ENCODE peak calls at places on chromosomes 4 and X, in seven cellular contexts. One of them, this sample, is unnamed.

GRCh38 chr4:48906283-48907173 is at the start of gene OCIAD2:
- DNase-seq in DMS153: peak
- DNase-seq in renal cortical epithelial cell: peak
- DNase-seq in hippocampal formation: peak
- DNase-seq in HFFc6: no peak
- DNase-seq in iris pigment epithelial cell: peak
- DNase-seq in PC-3: peak
- DNase-seq in this sample: peak

GRCh38 chrX:39674771-39675553 is 422.8 kb downstream of the BCOR start:
- DNase-seq in DMS153: no peak
- DNase-seq in renal cortical epithelial cell: no peak
- DNase-seq in hippocampal formation: no peak
- DNase-seq in HFFc6: no peak
- DNase-seq in iris pigment epithelial cell: no peak
- DNase-seq in PC-3: no peak
- DNase-seq in this sample: no peak

GRCh38 chr4:38855466-38855865 is 1.2 kb downstream of the TLR6 start:
- DNase-seq in DMS153: no peak
- DNase-seq in renal cortical epithelial cell: no peak
- DNase-seq in hippocampal formation: no peak
- DNase-seq in HFFc6: no peak
- DNase-seq in iris pigment epithelial cell: no peak
- DNase-seq in PC-3: no peak
- DNase-seq in this sample: no peak

GRCh38 chrX:82816572-82816971 is 691.5 kb upstream of the POU3F4 start:
- DNase-seq in DMS153: no peak
- DNase-seq in renal cortical epithelial cell: peak
- DNase-seq in hippocampal formation: no peak
- DNase-seq in HFFc6: no peak
- DNase-seq in iris pigment epithelial cell: peak
- DNase-seq in PC-3: peak
- DNase-seq in this sample: no peak

GRCh38 chr4:174120446-174121142 is 162.9 kb downstream of the FBXO8 start:
- DNase-seq in DMS153: peak
- DNase-seq in renal cortical epithelial cell: peak
- DNase-seq in hippocampal formation: peak
- DNase-seq in HFFc6: peak
- DNase-seq in iris pigment epithelial cell: peak
- DNase-seq in PC-3: peak
- DNase-seq in this sample: peak

GRCh38 chr4:45662996-45663395 is 460.9 kb downstream of the GABRG1 start:
- DNase-seq in DMS153: no peak
- DNase-seq in renal cortical epithelial cell: peak
- DNase-seq in hippocampal formation: peak
- DNase-seq in HFFc6: peak
- DNase-seq in iris pigment epithelial cell: peak
- DNase-seq in PC-3: peak
- DNase-seq in this sample: peak

GRCh38 chr4:84238247-84239090 is 260.6 kb downstream of the NKX6-1 start:
- DNase-seq in DMS153: no peak
- DNase-seq in renal cortical epithelial cell: no peak
- DNase-seq in hippocampal formation: no peak
- DNase-seq in HFFc6: no peak
- DNase-seq in iris pigment epithelial cell: peak
- DNase-seq in PC-3: peak
- DNase-seq in this sample: no peak

GRCh38 chr4:54091637-54092404 is 8.1 kb upstream of the GSX2 start:
- DNase-seq in DMS153: peak
- DNase-seq in renal cortical epithelial cell: no peak
- DNase-seq in hippocampal formation: peak
- DNase-seq in HFFc6: peak
- DNase-seq in iris pigment epithelial cell: peak
- DNase-seq in PC-3: peak
- DNase-seq in this sample: peak

GRCh38 chr4:76374744-76375143 is 46.2 kb downstream of the CCDC158 start:
- DNase-seq in DMS153: no peak
- DNase-seq in renal cortical epithelial cell: no peak
- DNase-seq in hippocampal formation: no peak
- DNase-seq in HFFc6: no peak
- DNase-seq in iris pigment epithelial cell: peak
- DNase-seq in PC-3: peak
- DNase-seq in this sample: no peak

GRCh38 chr4:67052981-67053380 is 492.3 kb downstream of the CENPC start:
- DNase-seq in DMS153: peak
- DNase-seq in renal cortical epithelial cell: no peak
- DNase-seq in hippocampal formation: no peak
- DNase-seq in HFFc6: no peak
- DNase-seq in iris pigment epithelial cell: no peak
- DNase-seq in PC-3: no peak
- DNase-seq in this sample: no peak

GRCh38 chr4:5970381-5971076 is 47.7 kb downstream of the C4orf50 start:
- DNase-seq in DMS153: no peak
- DNase-seq in renal cortical epithelial cell: no peak
- DNase-seq in hippocampal formation: no peak
- DNase-seq in HFFc6: no peak
- DNase-seq in iris pigment epithelial cell: no peak
- DNase-seq in PC-3: no peak
- DNase-seq in this sample: no peak

GRCh38 chr4:10697071-10697470 is 12.5 kb upstream of the CLNK start:
- DNase-seq in DMS153: peak
- DNase-seq in renal cortical epithelial cell: peak
- DNase-seq in hippocampal formation: no peak
- DNase-seq in HFFc6: no peak
- DNase-seq in iris pigment epithelial cell: no peak
- DNase-seq in PC-3: no peak
- DNase-seq in this sample: no peak

GRCh38 chrX:47574609-47575325 is 7.5 kb upstream of the TIMP1 start:
- DNase-seq in DMS153: no peak
- DNase-seq in renal cortical epithelial cell: no peak
- DNase-seq in hippocampal formation: no peak
- DNase-seq in HFFc6: no peak
- DNase-seq in iris pigment epithelial cell: peak
- DNase-seq in PC-3: no peak
- DNase-seq in this sample: no peak

GRCh38 chr4:97978791-97979488 is 164.3 kb downstream of the STPG2 start:
- DNase-seq in DMS153: no peak
- DNase-seq in renal cortical epithelial cell: peak
- DNase-seq in hippocampal formation: no peak
- DNase-seq in HFFc6: no peak
- DNase-seq in iris pigment epithelial cell: no peak
- DNase-seq in PC-3: peak
- DNase-seq in this sample: no peak

GRCh38 chrX:123859409-123859827 is 435 bp upstream of the XIAP start:
- DNase-seq in DMS153: peak
- DNase-seq in renal cortical epithelial cell: peak
- DNase-seq in hippocampal formation: peak
- DNase-seq in HFFc6: no peak
- DNase-seq in iris pigment epithelial cell: no peak
- DNase-seq in PC-3: peak
- DNase-seq in this sample: peak

GRCh38 chr4:185811509-185812364 is at the start of gene SORBS2:
- DNase-seq in DMS153: peak
- DNase-seq in renal cortical epithelial cell: peak
- DNase-seq in hippocampal formation: peak
- DNase-seq in HFFc6: peak
- DNase-seq in iris pigment epithelial cell: peak
- DNase-seq in PC-3: peak
- DNase-seq in this sample: no peak

GRCh38 chrX:10014462-10015373 is 47.6 kb downstream of the CLDN34 start:
- DNase-seq in DMS153: peak
- DNase-seq in renal cortical epithelial cell: peak
- DNase-seq in hippocampal formation: peak
- DNase-seq in HFFc6: peak
- DNase-seq in iris pigment epithelial cell: peak
- DNase-seq in PC-3: peak
- DNase-seq in this sample: peak

GRCh38 chr4:152643153-152644035 is 36.4 kb downstream of the TMEM154 start:
- DNase-seq in DMS153: no peak
- DNase-seq in renal cortical epithelial cell: no peak
- DNase-seq in hippocampal formation: no peak
- DNase-seq in HFFc6: no peak
- DNase-seq in iris pigment epithelial cell: no peak
- DNase-seq in PC-3: no peak
- DNase-seq in this sample: no peak

GRCh38 chr4:57355066-57355465 is 244.9 kb upstream of the IGFBP7 start:
- DNase-seq in DMS153: no peak
- DNase-seq in renal cortical epithelial cell: peak
- DNase-seq in hippocampal formation: no peak
- DNase-seq in HFFc6: no peak
- DNase-seq in iris pigment epithelial cell: no peak
- DNase-seq in PC-3: peak
- DNase-seq in this sample: no peak

GRCh38 chr4:139024686-139025085 is 9.1 kb downstream of the NOCT start:
- DNase-seq in DMS153: no peak
- DNase-seq in renal cortical epithelial cell: no peak
- DNase-seq in hippocampal formation: no peak
- DNase-seq in HFFc6: no peak
- DNase-seq in iris pigment epithelial cell: no peak
- DNase-seq in PC-3: no peak
- DNase-seq in this sample: no peak

GRCh38 chr4:6250235-6250983 is 19.2 kb upstream of the WFS1 start:
- DNase-seq in DMS153: peak
- DNase-seq in renal cortical epithelial cell: peak
- DNase-seq in hippocampal formation: peak
- DNase-seq in HFFc6: peak
- DNase-seq in iris pigment epithelial cell: peak
- DNase-seq in PC-3: peak
- DNase-seq in this sample: peak

This sample was measured in HTR-8/SVneo.